ENCODE peak calls at places on chromosomes 4 and X, in eight cellular contexts. S is uterus, W is upper lobe of left lung, Z is A549, Y is heart left ventricle, C is tibial nerve, B is ovary, G is HCT116. A is an unnamed sample.

GRCh38 chr4:127203561-127204260 is 429.0 kb upstream of the INTU start:
- DNase-seq in G (no peak), S (no peak), Z (no peak), C (no peak), B (no peak), Y (no peak), W (no peak), A (no peak)

GRCh38 chr4:169619518-169619957 is 840 bp upstream of the CLCN3 start:
- DNase-seq in Y (no peak), C (no peak), B (no peak), W (peak; percentile 73), G (peak; percentile 71), Z (peak; percentile 46), S (peak; percentile 20), A (peak; percentile 83)

GRCh38 chr4:102344955-102345794 is at the start of gene SLC39A8:
- DNase-seq in B (peak; percentile 89), G (peak; percentile 66), W (peak; percentile 95), S (peak; percentile 75), C (peak; percentile 68), Z (peak; percentile 75), Y (peak; percentile 92), A (peak; percentile 92)

GRCh38 chr4:37879365-37879764 is 11.5 kb upstream of the TBC1D1 start:
- DNase-seq in Y (no peak), W (no peak), C (no peak), G (no peak), S (no peak), B (no peak), Z (no peak), A (no peak)

GRCh38 chrX:7316887-7317286 is 168.9 kb upstream of the PUDP start:
- DNase-seq in G (no peak), Z (no peak), B (no peak), Y (no peak), W (no peak), C (no peak), S (no peak), A (no peak)

GRCh38 chr4:139734201-139734874 is 68.7 kb downstream of the MGST2 start:
- DNase-seq in C (no peak), B (no peak), Y (no peak), G (no peak), Z (no peak), S (peak; percentile 74), W (peak; percentile 49), A (no peak)

GRCh38 chrX:131704136-131704695 is 160.3 kb downstream of the OR13H1 start:
- DNase-seq in W (peak; percentile 83), Y (no peak), B (peak; percentile 92), S (peak; percentile 94), C (no peak), Z (peak; percentile 55), G (no peak), A (no peak)

GRCh38 chr4:173095022-173095421 is 73.6 kb upstream of the GALNT7 start:
- DNase-seq in Z (no peak), B (no peak), C (no peak), G (no peak), S (no peak), W (no peak), Y (no peak), A (no peak)

GRCh38 chrX:276588-277171 is 4.5 kb upstream of the PLCXD1 start:
- DNase-seq in W (peak; percentile 59), B (peak; percentile 37), G (no peak), Z (peak; percentile 61), C (no peak), Y (peak; percentile 70), S (no peak), A (no peak)

GRCh38 chr4:86818845-86819244 is 30.3 kb downstream of the SLC10A6 start:
- DNase-seq in B (no peak), G (no peak), Y (no peak), C (no peak), S (no peak), Z (no peak), W (no peak), A (no peak)

GRCh38 chrX:49725923-49726904 is 30.4 kb upstream of the PAGE1 start:
- DNase-seq in B (no peak), C (no peak), Z (no peak), Y (no peak), W (no peak), G (no peak), S (no peak), A (no peak)

GRCh38 chrX:49726966-49727365 is 31.2 kb upstream of the PAGE1 start:
- DNase-seq in Y (no peak), B (no peak), S (no peak), C (no peak), Z (no peak), W (no peak), G (no peak), A (no peak)

GRCh38 chrX:49727847-49728246 is 32.1 kb upstream of the PAGE1 start:
- DNase-seq in B (no peak), G (no peak), W (no peak), C (no peak), Y (no peak), Z (no peak), S (no peak), A (no peak)

DNA sequence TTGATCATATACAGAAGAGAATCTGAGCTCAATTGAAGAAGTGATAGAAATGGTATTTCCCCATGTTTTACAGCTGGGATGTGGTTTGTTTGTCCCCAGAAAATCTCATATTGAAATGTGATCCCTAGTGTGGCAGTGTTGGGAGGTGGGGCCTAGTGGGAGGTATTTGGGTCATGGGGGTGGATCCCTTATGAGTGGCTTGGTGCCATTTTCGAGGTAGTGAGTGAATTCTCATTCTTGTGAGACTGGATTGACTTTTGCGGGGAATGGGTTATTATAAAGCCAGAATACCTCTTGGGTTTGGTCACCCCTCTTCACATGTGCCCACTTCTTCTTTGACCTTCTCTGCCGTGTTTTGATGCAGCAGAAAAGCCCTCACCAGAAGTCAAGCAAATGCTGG is 29.6 kb upstream of the PAGE1 start:
- DNase-seq in Y (no peak), S (no peak), G (no peak), C (no peak), Z (no peak), B (no peak), W (no peak), A (no peak)
- TF ChIP-seq POLR2A in Y (no peak), S (no peak), G (no peak), C (no peak), Z (no peak), B (no peak), W (no peak), A (no peak)

GRCh38 chr4:7649411-7649740 is 214.6 kb upstream of the PSAPL1 start:
- DNase-seq in C (no peak), G (no peak), W (no peak), B (no peak), Z (no peak), Y (no peak), S (no peak), A (no peak)

GRCh38 chr4:7647211-7647931 is 212.6 kb upstream of the PSAPL1 start:
- DNase-seq in B (no peak), W (no peak), Z (no peak), Y (peak; percentile 33), S (no peak), C (no peak), G (no peak), A (no peak)

GRCh38 chr4:7646384-7647061 is 211.8 kb upstream of the PSAPL1 start:
- DNase-seq in G (no peak), B (no peak), S (no peak), C (no peak), Z (no peak), W (peak; percentile 49), Y (no peak), A (no peak)

GRCh38 chr4:7648813-7649395 is 214.2 kb upstream of the PSAPL1 start:
- DNase-seq in S (no peak), G (no peak), W (no peak), B (no peak), Y (no peak), Z (no peak), C (no peak), A (no peak)

DNA sequence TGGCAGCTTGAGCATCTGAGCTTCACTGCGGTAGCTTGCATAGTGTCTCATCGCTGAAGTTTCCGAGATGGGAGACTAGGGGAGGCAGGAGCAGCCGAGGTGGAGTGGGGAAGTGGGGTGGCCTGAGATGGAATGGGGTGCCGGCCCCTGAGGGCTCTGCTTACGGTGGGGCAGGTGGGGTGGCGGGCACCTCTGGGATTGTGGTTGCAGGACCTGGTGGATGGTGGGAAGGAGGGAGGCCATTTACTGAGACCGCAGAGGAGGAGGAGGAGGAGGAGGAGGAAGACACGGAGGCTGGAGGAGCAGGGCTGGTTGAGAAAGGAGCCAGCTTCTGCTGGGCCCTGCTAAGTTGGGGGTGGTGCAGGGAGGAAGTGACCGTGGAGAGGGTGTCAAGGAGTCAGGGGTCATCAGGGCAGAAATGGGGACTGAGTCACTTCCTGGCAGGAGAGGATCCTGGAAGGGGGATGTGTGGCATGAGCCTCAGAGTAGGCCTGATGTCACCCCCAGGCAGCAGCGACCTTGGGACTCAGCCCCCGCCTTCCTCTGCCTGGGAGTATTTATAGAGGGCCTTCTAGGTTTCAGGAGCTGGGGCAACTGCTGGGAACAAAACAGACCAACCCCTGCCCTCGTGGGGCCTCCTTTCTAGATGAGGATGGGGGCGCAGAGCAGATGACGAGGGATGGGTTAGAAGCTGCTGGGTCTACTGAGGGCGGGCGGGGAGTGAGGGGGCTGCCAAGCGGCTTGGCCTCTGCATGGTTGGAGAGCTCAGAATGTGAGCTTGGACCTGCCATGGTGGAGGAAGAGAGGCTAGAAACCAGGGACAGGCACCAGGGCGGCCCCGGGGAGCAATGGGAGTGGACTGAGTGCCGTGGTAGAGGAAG is 213.4 kb upstream of the PSAPL1 start:
- DNase-seq in C (no peak), S (no peak), W (peak; percentile 73), G (no peak), Z (no peak), B (no peak), Y (no peak), A (no peak)
- TF ChIP-seq POLR2A in C (no peak), S (no peak), W (no peak), G (no peak), Z (no peak), B (no peak), Y (no peak), A (no peak)

DNA sequence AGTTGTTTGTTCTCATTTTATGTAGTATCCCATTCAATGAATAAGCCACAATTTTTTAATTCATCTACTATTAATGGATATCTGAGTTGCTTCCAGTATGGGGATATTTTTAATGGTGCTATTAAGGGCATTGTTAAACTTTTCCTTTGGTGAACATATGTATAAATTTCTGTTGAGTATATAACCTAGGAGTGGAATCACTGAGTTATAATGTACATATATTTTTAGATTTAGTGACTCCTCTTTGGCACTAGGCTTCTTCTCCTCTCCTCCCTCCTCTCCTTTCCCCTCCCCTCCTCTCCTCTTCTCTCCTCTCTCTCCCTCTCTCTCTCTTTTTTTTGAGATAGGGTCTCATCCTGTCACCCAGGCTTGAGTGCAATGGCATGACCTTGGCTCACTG is 26.4 kb downstream of the RBM47 start:
- DNase-seq in G (no peak), Y (no peak), B (no peak), C (no peak), W (no peak), S (no peak), Z (no peak), A (no peak)
- TF ChIP-seq POLR2A in G (no peak), Y (no peak), B (no peak), C (no peak), W (no peak), S (no peak), Z (no peak), A (no peak)

DNA sequence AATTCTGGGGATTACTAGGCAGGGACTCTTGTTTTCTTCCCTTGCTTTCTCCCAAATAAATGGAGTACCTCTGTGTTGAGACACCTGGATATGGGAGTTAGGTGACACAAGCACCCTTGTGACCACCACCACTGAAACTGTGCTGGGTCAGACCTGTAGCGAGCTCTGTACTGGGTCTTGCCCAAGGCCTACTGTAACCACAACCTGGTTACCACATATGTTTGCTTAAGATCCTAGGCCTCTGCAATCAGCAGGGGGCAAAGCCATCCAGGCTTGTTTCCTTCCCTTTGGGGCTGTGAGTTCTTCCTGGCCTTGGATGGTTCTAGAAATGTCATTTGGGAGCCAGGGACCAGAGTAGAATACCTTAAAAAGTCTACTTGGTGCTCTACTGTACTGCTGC is 49.4 kb downstream of the LPAR4 start:
- DNase-seq in Z (no peak), S (no peak), B (no peak), G (no peak), W (no peak), C (no peak), Y (no peak), A (no peak)
- TF ChIP-seq POLR2A in Z (no peak), S (no peak), B (no peak), G (no peak), W (no peak), C (no peak), Y (no peak), A (no peak)

A was measured in erythroblast.